ENCODE peak calls at places on chromosomes 7 and 10, in five cellular contexts. C is H9, S is mesenchymal stem cell, W is H1, D is trophoblast cell. N is an unnamed sample.

GRCh38 chr7:8751557-8752231 is 318.3 kb downstream of the NXPH1 start:
- DNase-seq in C (no peak), S (no peak), W (no peak), D (no peak), N (no peak)

GRCh38 chr7:71457881-71458590 is 326.1 kb downstream of the GALNT17 start:
- DNase-seq in C (peak; percentile 52), S (no peak), W (no peak), D (no peak), N (no peak)

GRCh38 chr7:82548141-82548688 is 104.6 kb upstream of the CACNA2D1 start:
- DNase-seq in C (no peak), S (no peak), W (no peak), D (no peak), N (no peak)

GRCh38 chr10:79090134-79090803 is 21.5 kb downstream of the ZMIZ1 start:
- DNase-seq in C (no peak), S (no peak), W (no peak), D (no peak), N (no peak)

GRCh38 chr10:8051109-8051781 is 3.2 kb upstream of the GATA3 start:
- DNase-seq in C (no peak), S (no peak), W (peak; percentile 81), D (peak; percentile 66), N (peak; percentile 38)

GRCh38 chr7:55158541-55158940 is 139.7 kb downstream of the EGFR start:
- DNase-seq in C (no peak), S (no peak), W (no peak), D (no peak), N (no peak)

GRCh38 chr10:132612571-132613504 is 75.3 kb downstream of the INPP5A start:
- DNase-seq in C (no peak), S (no peak), W (no peak), D (no peak), N (no peak)

GRCh38 chr7:21327422-21328191 is 100.3 kb upstream of the SP4 start:
- DNase-seq in C (no peak), S (no peak), W (no peak), D (no peak), N (no peak)

GRCh38 chr7:2665359-2665791 is 22.6 kb upstream of the AMZ1 start:
- DNase-seq in C (no peak), S (no peak), W (peak; percentile 74), D (no peak), N (no peak)

GRCh38 chr7:74121401-74122249 is 38.0 kb downstream of the LIMK1 start:
- DNase-seq in C (no peak), S (no peak), W (no peak), D (no peak), N (no peak)

GRCh38 chr7:15305002-15305600 is 256.7 kb downstream of the AGMO start:
- DNase-seq in C (peak; percentile 38), S (peak; percentile 66), W (no peak), D (peak; percentile 57), N (peak; percentile 39)

GRCh38 chr10:8168836-8169235 is 114.3 kb downstream of the GATA3 start:
- DNase-seq in C (no peak), S (no peak), W (no peak), D (no peak), N (no peak)

GRCh38 chr10:93072225-93072712 is 1.4 kb upstream of the CYP26A1 start:
- DNase-seq in C (peak; percentile 57), S (no peak), W (no peak), D (peak; percentile 64), N (no peak)

GRCh38 chr7:156096806-156097538 is 284.7 kb upstream of the SHH start:
- DNase-seq in C (no peak), S (no peak), W (no peak), D (no peak), N (no peak)

GRCh38 chr10:84401838-84402611 is 73.6 kb downstream of the CCSER2 start:
- DNase-seq in C (no peak), S (no peak), W (no peak), D (peak; percentile 99), N (no peak)

GRCh38 chr10:124356706-124357582 is 61.8 kb downstream of the OAT start:
- DNase-seq in C (peak; percentile 38), S (no peak), W (no peak), D (no peak), N (no peak)

GRCh38 chr7:48041665-48041995 is 6.3 kb downstream of the C7orf57 start:
- DNase-seq in C (no peak), S (peak; percentile 59), W (no peak), D (no peak), N (no peak)

GRCh38 chr7:144437370-144438191 is 34.1 kb upstream of the NOBOX start:
- DNase-seq in C (peak; percentile 40), S (peak; percentile 64), W (peak; percentile 75), D (peak; percentile 92), N (peak; percentile 43)

GRCh38 chr7:112238852-112239610 is 32.5 kb downstream of the ZNF277 start:
- DNase-seq in C (no peak), S (peak; percentile 33), W (no peak), D (peak; percentile 54), N (no peak)

GRCh38 chr10:113648478-113648877 is 15.4 kb downstream of the NRAP start:
- DNase-seq in C (no peak), S (no peak), W (no peak), D (no peak), N (no peak)

GRCh38 chr10:80729896-80730295 is 192.2 kb downstream of the SH2D4B start:
- DNase-seq in C (no peak), S (no peak), W (no peak), D (no peak), N (no peak)
- H2BK12ac ChIP-seq in C (no peak overlapping the region), S (no peak overlapping the region), W (no peak overlapping the region), D (no peak overlapping the region), N (no peak overlapping the region)

DNA sequence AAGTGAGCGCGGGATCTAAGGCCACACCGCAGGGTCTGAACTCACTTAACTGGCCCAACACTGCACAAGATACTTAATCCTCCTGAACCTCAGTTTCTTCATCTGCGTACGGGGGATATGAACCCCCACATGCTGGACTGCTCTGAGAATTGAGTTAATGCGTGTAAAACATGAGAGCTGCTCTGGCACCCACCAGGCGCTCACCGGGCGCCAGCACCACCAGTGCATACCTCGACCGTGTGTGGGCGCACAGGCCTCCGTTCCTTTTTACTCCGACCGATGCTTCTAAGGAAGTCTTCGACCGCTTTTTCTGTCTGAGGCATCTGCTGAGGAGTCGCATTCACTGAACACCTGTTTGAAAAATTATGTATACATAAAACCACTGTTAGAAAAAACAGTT is 27.2 kb downstream of the PITRM1 start:
- DNase-seq in C (no peak), S (no peak), W (no peak), D (no peak), N (no peak)
- H2BK12ac ChIP-seq in C (no peak overlapping the region), S (no peak overlapping the region), W (no peak overlapping the region), D (no peak overlapping the region), N (no peak overlapping the region)

GRCh38 chr10:68553138-68553537 is 7.0 kb upstream of the TET1 start:
- DNase-seq in C (peak; percentile 58), S (no peak), W (no peak), D (peak; percentile 91), N (no peak)

GRCh38 chr10:68553599-68553998 is 6.5 kb upstream of the TET1 start:
- DNase-seq in C (no peak), S (no peak), W (no peak), D (no peak), N (no peak)

GRCh38 chr10:68550747-68551411 is 9.3 kb upstream of the TET1 start:
- DNase-seq in C (peak; percentile 81), S (peak; percentile 86), W (peak; percentile 65), D (peak; percentile 92), N (peak; percentile 73)
- H2BK12ac ChIP-seq in C (no peak overlapping the region), S (no peak overlapping the region), W (no peak overlapping the region), D (no peak overlapping the region), N (no peak overlapping the region)

DNA sequence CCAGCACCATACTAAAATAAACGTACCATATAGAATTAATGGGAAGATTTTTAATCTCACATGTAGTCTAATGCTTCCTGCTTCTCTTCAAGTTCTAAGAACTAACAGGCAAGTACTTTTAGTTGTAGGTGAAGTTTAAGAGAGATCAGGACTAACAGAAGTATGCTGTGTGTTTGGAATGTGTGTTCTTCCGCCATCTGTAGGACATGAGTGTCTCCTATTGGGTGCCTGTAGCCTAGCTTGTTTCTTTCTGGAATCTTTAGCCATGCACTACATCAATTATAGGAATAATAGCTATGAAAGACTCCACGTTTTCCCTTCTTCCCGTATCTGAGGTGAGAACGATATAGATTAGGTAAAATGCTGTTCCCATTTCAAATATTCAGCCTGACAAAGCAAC is 140.2 kb upstream of the AHR start:
- DNase-seq in C (no peak), S (no peak), W (no peak), D (peak; percentile 42), N (no peak)
- H2BK12ac ChIP-seq in C (no peak overlapping the region), S (no peak overlapping the region), W (no peak overlapping the region), D (no peak overlapping the region), N (no peak overlapping the region)

N was measured in neuronal stem cell.